ENCODE peak calls at places on chromosome 20, in four cellular contexts. D is HepG2, P is HCT116, T is H1. Y is an unnamed sample.

GRCh38 chr20:39326050-39326449 is 363.9 kb downstream of the DHX35 start:
- DNase-seq in D (no peak), P (no peak), T (no peak), Y (no peak)

GRCh38 chr20:49892260-49893216 is 22.8 kb downstream of the SPATA2 start:
- DNase-seq in D (no peak), P (no peak), T (no peak), Y (no peak)

GRCh38 chr20:3080939-3081388 is 3.6 kb downstream of the AVP start:
- DNase-seq in D (no peak), P (no peak), T (no peak), Y (no peak)

GRCh38 chr20:41095110-41095969 is 42.0 kb upstream of the PLCG1 start:
- DNase-seq in D (peak; percentile 60), P (peak; percentile 18), T (no peak), Y (peak; percentile 70)

GRCh38 chr20:8318999-8319614 is 187.0 kb downstream of the PLCB1 start:
- DNase-seq in D (no peak), P (no peak), T (no peak), Y (no peak)

GRCh38 chr20:18188446-18188845 is 50.8 kb downstream of the KAT14 start:
- DNase-seq in D (no peak), P (no peak), T (no peak), Y (no peak)

GRCh38 chr20:51800132-51800721 is 2.1 kb downstream of the SALL4 start:
- DNase-seq in D (peak; percentile 48), P (peak; percentile 35), T (peak; percentile 82), Y (peak; percentile 75)

GRCh38 chr20:37226889-37227288 is 34.7 kb downstream of the GHRH start:
- DNase-seq in D (no peak), P (no peak), T (no peak), Y (no peak)

GRCh38 chr20:47464380-47465101 is 37.1 kb upstream of the NCOA3 start:
- DNase-seq in D (peak; percentile 100), P (peak; percentile 36), T (no peak), Y (no peak)

GRCh38 chr20:9241232-9241692 is 172.4 kb downstream of the PLCB4 start:
- DNase-seq in D (no peak), P (peak; percentile 47), T (no peak), Y (no peak)

GRCh38 chr20:32535953-32536823 is 48.9 kb downstream of the NOL4L start:
- DNase-seq in D (peak; percentile 79), P (peak; percentile 7), T (no peak), Y (peak; percentile 94)

GRCh38 chr20:4808872-4809271 is 87.2 kb downstream of the PRND start:
- DNase-seq in D (no peak), P (no peak), T (no peak), Y (no peak)

GRCh38 chr20:41150664-41151063 is 13.3 kb downstream of the PLCG1 start:
- DNase-seq in D (no peak), P (no peak), T (no peak), Y (peak; percentile 64)

GRCh38 chr20:57609842-57610167 is 10.4 kb downstream of the ZBP1 start:
- DNase-seq in D (no peak), P (no peak), T (no peak), Y (no peak)

GRCh38 chr20:3696745-3697587 is 15.2 kb upstream of the ADAM33 start:
- DNase-seq in D (no peak), P (no peak), T (no peak), Y (no peak)

GRCh38 chr20:61980647-61981583 is 84.8 kb downstream of the TAF4 start:
- DNase-seq in D (peak; percentile 72), P (peak; percentile 3), T (no peak), Y (peak; percentile 73)

GRCh38 chr20:57753332-57754164 is 43.7 kb upstream of the PMEPA1 start:
- DNase-seq in D (no peak), P (no peak), T (no peak), Y (no peak)

GRCh38 chr20:63321148-63321831 is 28.3 kb downstream of the COL20A1 start:
- DNase-seq in D (no peak), P (no peak), T (no peak), Y (no peak)

GRCh38 chr20:50865591-50865990 is 65.6 kb downstream of the ADNP start:
- DNase-seq in D (no peak), P (no peak), T (no peak), Y (no peak)

GRCh38 chr20:42963796-42964195 is 225.9 kb downstream of the PTPRT start:
- DNase-seq in D (no peak), P (no peak), T (no peak), Y (no peak)

GRCh38 chr20:58436868-58437645 is 48.0 kb downstream of the VAPB start:
- DNase-seq in D (peak; percentile 79), P (no peak), T (no peak), Y (no peak)

GRCh38 chr20:60718743-60719142 is 533.3 kb upstream of the CDH4 start:
- DNase-seq in D (no peak), P (no peak), T (no peak), Y (peak; percentile 24)

GRCh38 chr20:39878809-39879208 is 810.2 kb downstream of the MAFB start:
- DNase-seq in D (no peak), P (no peak), T (no peak), Y (no peak)

GRCh38 chr20:49862607-49863200 is 50.1 kb downstream of the SLC9A8 start:
- DNase-seq in D (no peak), P (no peak), T (no peak), Y (no peak)

GRCh38 chr20:50578778-50579165 is 68.6 kb downstream of the PTPN1 start:
- DNase-seq in D (no peak), P (no peak), T (no peak), Y (no peak)

GRCh38 chr20:12762725-12763124 is 246.0 kb upstream of the SPTLC3 start:
- DNase-seq in D (no peak), P (no peak), T (no peak), Y (no peak)

GRCh38 chr20:63361507-63362425 is 617 bp upstream of the CHRNA4 start:
- DNase-seq in D (no peak), P (no peak), T (no peak), Y (no peak)

GRCh38 chr20:63132131-63132714 is 83.7 kb downstream of the YTHDF1 start:
- DNase-seq in D (no peak), P (no peak), T (no peak), Y (no peak)

DNA sequence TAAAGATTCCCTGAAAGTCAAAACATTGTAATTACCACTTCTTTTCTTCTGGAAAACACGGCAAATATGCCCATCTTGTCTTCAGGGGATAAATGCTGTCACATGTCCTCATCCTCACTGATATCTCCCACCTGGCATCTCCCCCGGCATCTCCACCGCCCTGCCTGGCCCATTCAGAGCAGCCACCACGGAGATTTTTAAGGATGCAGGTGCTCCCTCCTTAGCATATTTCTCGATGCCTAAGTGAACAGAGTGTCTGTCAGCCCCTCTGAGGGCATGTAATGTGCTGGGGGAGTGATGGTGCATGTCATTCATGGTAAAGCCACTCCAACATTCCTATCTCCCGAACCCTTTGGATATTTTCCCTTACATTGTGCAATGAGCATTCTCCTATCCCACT is 215.5 kb downstream of the PREX1 start:
- DNase-seq in D (no peak), P (no peak), T (no peak), Y (no peak)
- TF ChIP-seq SRF in D (no peak), P (no peak), T (no peak), Y (no peak)

GRCh38 chr20:44862286-44862685 is 23.2 kb upstream of the YWHAB start:
- DNase-seq in D (no peak), P (no peak), T (no peak), Y (no peak)
- TF ChIP-seq SRF in D (no peak), P (no peak), T (no peak), Y (no peak)

GRCh38 chr20:2005359-2005758 is 11.5 kb upstream of the PDYN start:
- DNase-seq in D (no peak), P (no peak), T (no peak), Y (no peak)

GRCh38 chr20:2004171-2004570 is 10.3 kb upstream of the PDYN start:
- DNase-seq in D (no peak), P (no peak), T (no peak), Y (no peak)

GRCh38 chr20:2005831-2006426 is 12.1 kb upstream of the PDYN start:
- DNase-seq in D (peak; percentile 78), P (peak; percentile 15), T (peak; percentile 36), Y (peak; percentile 55)

GRCh38 chr20:2010533-2010932 is 16.7 kb upstream of the PDYN start:
- DNase-seq in D (no peak), P (no peak), T (no peak), Y (no peak)

DNA sequence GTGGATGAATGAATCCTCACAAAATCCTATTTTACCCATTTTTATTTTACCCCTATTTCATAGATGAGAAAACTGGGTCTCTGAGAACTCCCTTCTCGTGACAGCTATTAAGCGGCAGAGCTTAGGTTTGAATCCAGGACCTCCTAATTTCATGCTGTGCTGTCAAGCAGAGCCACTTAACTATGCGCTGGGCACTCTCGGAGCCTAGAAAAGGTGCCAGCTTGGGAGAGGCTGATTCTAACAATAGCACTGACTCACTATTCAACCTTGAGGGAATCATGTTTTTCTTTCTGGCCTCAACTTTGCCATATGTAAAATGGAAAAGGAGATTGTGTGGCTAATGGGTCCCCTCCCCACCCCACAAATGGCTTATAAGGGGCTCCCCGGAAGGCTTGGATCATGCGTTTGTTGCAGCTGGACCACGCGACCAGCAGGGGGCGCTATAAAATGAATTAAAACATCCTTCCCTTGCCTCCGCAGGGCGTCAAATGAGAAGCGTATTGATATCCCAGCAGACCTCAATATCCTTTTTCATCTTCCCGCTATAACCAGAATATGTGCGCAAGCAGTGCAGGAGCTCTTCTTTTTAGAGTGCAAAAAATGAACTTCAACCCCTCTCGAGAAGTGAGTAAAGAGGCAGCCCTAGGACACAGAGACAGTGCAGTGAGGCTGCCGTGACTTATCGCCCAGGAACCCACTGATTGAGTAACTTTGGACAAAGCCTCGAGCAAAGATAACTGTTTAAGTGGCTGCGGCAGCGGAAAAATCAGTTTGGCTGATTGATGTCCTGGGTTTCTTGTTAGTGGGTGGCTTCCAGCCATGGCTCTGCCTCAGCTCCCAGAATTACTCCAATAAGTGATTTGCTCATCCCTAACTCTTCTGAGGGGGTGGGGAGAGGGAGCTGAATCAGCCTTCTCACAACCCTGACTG is 12.9 kb upstream of the PDYN start:
- DNase-seq in D (peak; percentile 46), P (peak; percentile 19), T (no peak), Y (peak; percentile 70)
- TF ChIP-seq SRF in D (no peak), P (no peak), T (no peak), Y (no peak)

DNA sequence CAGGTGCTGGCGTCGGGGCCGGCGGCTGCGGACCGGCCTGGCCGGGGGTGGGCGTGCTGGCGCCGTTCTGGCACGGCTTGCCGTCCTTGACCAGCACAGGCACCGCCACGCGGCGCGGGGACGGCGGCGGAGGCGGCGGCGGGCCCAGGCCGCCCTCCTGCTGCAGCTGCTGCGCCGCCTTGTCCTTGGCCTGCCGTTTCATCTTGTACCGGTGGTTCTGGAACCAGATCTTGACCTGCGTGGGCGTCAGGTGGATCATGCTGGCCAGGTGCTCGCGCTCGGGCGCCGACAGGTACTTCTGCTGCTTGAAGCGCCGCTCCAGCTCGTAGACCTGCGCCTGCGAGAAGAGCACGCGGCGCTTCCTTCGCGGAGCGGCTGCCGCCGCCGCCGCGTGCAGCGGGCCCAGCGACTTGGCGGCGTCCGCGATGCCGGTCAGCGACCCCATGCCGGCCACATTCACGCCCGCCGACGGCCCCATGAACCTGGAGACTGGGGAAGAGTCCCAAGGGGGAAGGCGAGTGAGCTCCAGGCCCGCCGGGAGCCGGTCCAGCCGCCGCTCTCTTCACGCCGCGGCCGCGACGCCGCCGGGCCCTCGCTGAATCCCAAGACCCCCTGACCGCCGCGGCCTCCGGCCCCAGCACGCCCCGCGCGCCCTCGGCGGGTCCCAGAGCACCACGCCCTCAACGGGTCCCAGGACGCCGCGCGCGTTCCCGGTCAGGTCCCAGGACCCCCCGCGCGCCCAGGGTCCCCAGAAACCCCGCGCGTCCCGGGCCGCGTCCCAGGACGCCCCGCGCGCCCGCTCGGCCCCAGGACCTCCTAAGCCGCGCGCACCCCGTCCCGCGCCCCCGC is 1.1 kb downstream of the NKX2-4 start:
- DNase-seq in D (no peak), P (no peak), T (no peak), Y (no peak)
- TF ChIP-seq SRF in D (no peak), P (no peak), T (no peak), Y (no peak)

GRCh38 chr20:33664762-33665144 is 2.0 kb upstream of the ACTL10 start:
- DNase-seq in D (no peak), P (no peak), T (no peak), Y (no peak)
- TF ChIP-seq SRF in D (no peak), P (no peak), T (no peak), Y (no peak)

Y was measured in K562.